ENCODE peak calls at places on chromosome 9, in seven cellular contexts. P is activated CD8-positive, alpha-beta T cell treated with anti-CD3 and anti-CD28 coated beads for 36 hours; A is stimulated activated CD8-positive, alpha-beta memory T cell treated with anti-CD3 and anti-CD28 coated beads, Interleukin-12 subunit alpha, Interleukin-12 subunit beta, amount 100 ng/mL, for 1 hour; V is AG10803; S is T-helper 2 cell; H is MM.1S; O is activated CD4-positive, alpha-beta T cell treated with anti-CD3 and anti-CD28 coated beads, Interleukin-2, amount 10 ng/mL, durations not matched to agents 7 days and 5 days. D is an unnamed sample.

GRCh38 chr9:16154570-16155078 is 601.8 kb downstream of the CCDC171 start:
- DNase-seq in S (no peak), V (no peak), O (peak; percentile 25), H (peak; percentile 69), A (peak; percentile 16), P (peak; percentile 77), D (no peak)

GRCh38 chr9:6811436-6811835 is 53.7 kb downstream of the KDM4C start:
- DNase-seq in S (no peak), O (no peak), V (no peak), P (no peak), A (no peak), H (no peak), D (no peak)

GRCh38 chr9:137053944-137054931 is at the start of gene ENTPD2:
- DNase-seq in V (no peak), S (no peak), H (peak; percentile 57), P (peak; percentile 58), A (no peak), O (peak; percentile 33), D (no peak)

GRCh38 chr9:78932849-78933627 is 636.1 kb downstream of the PSAT1 start:
- DNase-seq in H (no peak), A (no peak), O (no peak), P (no peak), S (no peak), V (peak; percentile 70), D (no peak)

GRCh38 chr9:138072897-138073296 is 195.3 kb downstream of the CACNA1B start:
- DNase-seq in S (no peak), H (no peak), O (no peak), P (no peak), A (no peak), V (no peak), D (no peak)

GRCh38 chr9:136546697-136547481 is 1.0 kb upstream of the NOTCH1 start:
- DNase-seq in S (peak; percentile 32), H (peak; percentile 37), V (peak; percentile 38), O (peak; percentile 51), A (no peak), P (peak; percentile 74), D (peak; percentile 51)

GRCh38 chr9:61668846-61669245 is 479.0 kb downstream of the SPATA31A7 start:
- DNase-seq in P (no peak), A (no peak), S (no peak), O (no peak), H (no peak), V (no peak), D (no peak)

GRCh38 chr9:70285246-70285645 is 26.5 kb downstream of the SMC5 start:
- DNase-seq in A (no peak), V (peak; percentile 64), S (no peak), O (no peak), P (no peak), H (no peak), D (no peak)